ENCODE peak calls at places on chromosomes 1 and 21, in nine cellular contexts. Y, J, H, Q, R, D, N, E and X are unnamed samples.

GRCh38 chr1:197807739-197808453 is 32.6 kb upstream of the DENND1B start:
- DNase-seq in D (no peak), J (no peak), Y (no peak), N (no peak), H (no peak), Q (no peak), R (no peak), E (no peak), X (no peak)

GRCh38 chr1:51423098-51423821 is 92.9 kb upstream of the TTC39A start:
- DNase-seq in Y (peak; percentile 74), D (no peak), R (no peak), H (no peak), E (no peak), Q (no peak), J (no peak), N (no peak), X (no peak)

GRCh38 chr21:36713746-36714145 is 14.8 kb downstream of the SIM2 start:
- DNase-seq in R (no peak), H (no peak), Q (no peak), D (peak; percentile 76), N (no peak), Y (no peak), J (no peak), E (no peak), X (no peak)

GRCh38 chr1:52423771-52424170 is 19.4 kb downstream of the PRPF38A start:
- DNase-seq in R (no peak), E (peak; percentile 57), Y (peak; percentile 22), D (peak; percentile 45), N (no peak), J (peak; percentile 27), H (peak; percentile 39), Q (peak; percentile 77), X (no peak)

GRCh38 chr1:84583648-84584047 is 9.4 kb upstream of the CTBS start:
- DNase-seq in J (no peak), Y (no peak), Q (no peak), E (no peak), R (no peak), N (no peak), D (peak; percentile 15), H (no peak), X (no peak)

GRCh38 chr1:3928622-3929021 is 28.6 kb upstream of the C1orf174 start:
- DNase-seq in D (no peak), Q (no peak), E (no peak), H (no peak), N (no peak), Y (no peak), J (no peak), R (no peak), X (no peak)

GRCh38 chr1:61085191-61086086 is 3.1 kb downstream of the NFIA start:
- DNase-seq in N (no peak), D (no peak), Y (no peak), J (no peak), Q (no peak), E (no peak), R (no peak), H (no peak), X (no peak)

GRCh38 chr1:202162049-202162417 is 1.6 kb upstream of the PTPN7 start:
- DNase-seq in J (peak; percentile 43), D (no peak), N (no peak), Q (no peak), H (peak; percentile 82), Y (no peak), E (no peak), R (no peak), X (no peak)

GRCh38 chr1:116503535-116504307 is 67.1 kb downstream of the CD58 start:
- DNase-seq in D (no peak), N (no peak), J (peak; percentile 57), Y (no peak), R (no peak), H (peak; percentile 55), E (no peak), Q (no peak), X (no peak)

DNA sequence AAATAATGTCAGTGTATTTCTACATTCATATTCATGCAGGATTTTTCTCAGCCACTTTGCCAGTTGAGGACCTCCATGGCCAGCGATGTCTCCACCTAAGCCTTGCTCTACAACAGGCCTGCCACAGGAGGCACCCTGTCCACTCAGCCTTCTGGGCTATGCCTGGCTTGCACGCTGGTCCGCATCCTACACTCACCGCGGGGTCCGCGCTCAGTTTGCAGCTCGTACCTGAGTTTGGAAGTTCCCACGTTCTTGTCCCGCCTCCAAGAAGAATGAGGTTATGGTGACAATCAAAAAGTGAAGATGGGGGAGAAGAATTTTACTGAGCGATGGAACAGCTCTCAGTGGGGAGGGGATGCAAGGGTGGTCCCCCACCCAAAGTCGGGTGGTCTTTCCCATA is 93.6 kb upstream of the GRIK1 start:
- DNase-seq in H (no peak), Y (no peak), J (no peak), E (no peak), R (no peak), N (no peak), D (no peak), Q (no peak), X (no peak)
- H3K4me3 ChIP-seq in H (no peak overlapping the region), Y (no peak overlapping the region), J (no peak overlapping the region), E (no peak overlapping the region), R (no peak overlapping the region), N (no peak overlapping the region), D (no peak overlapping the region), Q (no peak overlapping the region), X (no peak overlapping the region)

DNA sequence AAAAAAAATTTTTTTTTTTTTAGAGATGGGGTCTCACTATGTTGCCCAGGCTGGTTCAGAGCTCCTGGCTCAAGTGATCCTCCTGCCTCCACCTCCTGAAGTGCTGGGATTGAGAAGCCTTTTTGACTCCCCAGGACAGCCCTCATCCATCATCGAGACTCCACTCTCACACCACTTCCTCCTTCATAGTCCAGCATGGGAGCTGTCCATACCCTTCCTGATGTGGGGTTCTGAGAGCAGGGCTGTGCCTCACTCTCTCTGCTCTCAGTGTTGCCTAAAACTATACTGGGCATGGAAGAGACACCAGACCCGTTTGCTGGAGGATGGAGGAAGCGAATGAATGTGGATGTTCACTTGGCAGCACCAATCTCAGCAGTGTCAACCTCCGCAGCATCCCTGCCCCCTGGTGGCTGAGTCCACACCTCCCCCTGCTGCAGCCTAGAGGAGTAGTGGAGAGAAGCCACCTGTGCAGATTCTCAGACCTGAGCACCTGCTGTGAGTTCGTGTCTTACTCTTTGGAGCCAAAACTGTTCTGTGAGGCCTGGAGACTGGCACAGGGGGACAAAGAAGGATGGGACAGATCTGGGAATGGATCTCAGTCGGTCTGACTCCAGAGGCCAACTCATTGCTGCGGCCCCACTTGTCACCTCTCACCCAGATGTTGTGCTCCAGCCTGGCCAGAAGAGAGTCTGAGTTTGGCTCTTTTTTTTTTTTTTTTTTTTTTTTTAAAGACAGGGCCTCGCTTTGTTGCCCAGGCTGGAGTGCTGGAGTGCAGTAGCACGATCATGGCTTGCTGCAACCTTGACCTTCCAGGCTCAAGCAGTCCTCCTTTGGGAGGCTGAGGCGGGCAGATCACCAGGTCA is 17.7 kb downstream of the TINAGL1 start:
- DNase-seq in Y (peak; percentile 87), E (peak; percentile 38), D (peak; percentile 83), N (no peak), H (peak; percentile 73), J (peak; percentile 88), R (peak; percentile 83), Q (peak; percentile 42), X (peak; percentile 84)
- H3K27ac ChIP-seq in Y (no peak overlapping the region), E (no peak overlapping the region), D (no peak overlapping the region), N (no peak overlapping the region), H (no peak overlapping the region), J (no peak overlapping the region), R (no peak overlapping the region), Q (no peak overlapping the region), X (no peak overlapping the region)

DNA sequence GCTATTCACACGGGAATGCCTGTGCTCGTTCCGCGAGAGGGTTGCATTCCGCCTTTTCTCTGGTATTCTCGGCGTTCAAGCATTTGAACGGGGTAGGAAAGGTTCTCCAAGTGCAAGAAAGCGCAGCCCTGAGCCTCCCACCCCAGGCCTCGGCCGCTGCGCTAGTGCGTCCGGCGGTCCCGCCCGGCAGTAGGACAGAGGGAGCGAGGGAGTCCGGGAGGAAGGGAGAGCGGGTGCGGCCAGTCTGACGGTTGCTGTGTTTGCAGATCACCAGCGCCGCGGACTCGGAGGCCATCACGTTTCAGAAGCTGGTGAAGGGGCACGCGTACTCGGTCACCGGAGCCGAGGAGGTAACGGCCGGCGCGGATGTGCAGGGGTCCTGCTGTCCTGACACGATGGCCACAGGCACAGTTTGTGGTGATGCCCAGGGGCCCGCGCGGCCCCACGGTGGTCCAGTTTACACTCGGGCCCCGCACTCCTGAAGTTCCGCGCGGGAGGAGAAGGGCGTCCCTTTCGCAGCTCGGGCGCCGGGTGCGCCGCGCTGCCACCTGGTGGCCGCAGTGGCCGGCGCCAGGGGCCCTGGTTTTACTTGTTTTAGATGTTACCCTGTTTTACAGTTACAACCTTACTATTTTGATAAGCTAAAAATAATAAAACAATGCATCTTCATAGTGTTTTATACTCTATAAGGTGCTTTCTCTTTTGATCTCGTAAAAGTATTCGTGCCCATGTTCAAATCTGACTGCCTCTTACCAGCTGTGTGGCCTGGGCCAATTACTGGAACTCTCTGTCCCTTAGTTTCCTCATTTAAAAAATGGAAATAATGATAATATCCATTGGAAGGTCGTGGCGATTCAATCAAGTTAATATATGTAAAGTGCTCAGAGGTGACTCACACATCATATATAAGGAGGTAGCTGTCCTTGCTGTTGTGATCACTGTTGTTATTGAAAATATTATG is 36.7 kb downstream of the CAPN2 start:
- DNase-seq in R (peak; percentile 74), D (peak; percentile 78), N (no peak), Y (peak; percentile 73), H (peak; percentile 42), E (peak; percentile 53), Q (peak; percentile 77), J (peak; percentile 64), X (peak; percentile 84)
- H3K4me3 ChIP-seq in R (peak overlapping the region; percentile 48), D (peak overlapping the region; percentile 46), N (no peak overlapping the region), Y (peak overlapping the region; percentile 48), H (peak overlapping the region; percentile 45), E (peak overlapping the region; percentile 55), Q (peak overlapping the region; percentile 51), J (peak overlapping the region; percentile 39), X (peak overlapping the region; percentile 73)

DNA sequence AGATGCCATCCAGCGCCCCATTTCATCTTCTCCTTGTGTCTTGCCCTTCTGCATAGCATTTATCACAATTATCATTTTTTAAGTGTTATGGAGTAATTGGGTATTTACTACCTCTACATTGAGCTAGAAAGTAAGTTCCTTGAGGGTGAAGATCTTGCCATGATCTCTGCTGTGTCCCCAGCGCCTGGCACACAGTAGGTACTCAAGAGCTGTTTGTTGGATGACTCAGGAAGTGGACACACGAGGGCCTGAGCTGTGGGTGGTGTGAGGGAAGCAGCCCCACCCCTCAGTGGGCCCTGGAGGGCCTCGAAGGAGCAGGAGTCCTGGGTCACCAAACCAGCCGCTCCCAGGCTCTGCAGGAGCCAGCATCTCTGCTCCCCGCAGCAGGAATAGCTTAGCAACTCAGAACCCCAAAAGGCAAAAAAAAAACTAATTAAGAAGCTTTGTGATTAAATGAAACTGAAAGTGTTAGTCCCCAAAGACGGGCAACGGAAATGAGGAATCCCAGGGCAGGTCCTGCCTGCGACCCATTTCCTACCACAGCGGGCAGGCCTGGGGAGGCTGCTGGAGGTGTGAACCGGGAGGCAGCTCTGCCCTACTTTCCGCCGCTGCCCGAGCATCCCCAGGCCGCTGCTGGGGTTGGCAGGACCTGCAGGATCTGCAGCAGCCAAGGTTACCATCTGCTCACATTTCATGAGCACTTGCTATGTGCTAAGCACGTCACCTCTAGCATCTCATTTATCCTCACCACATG is 87.7 kb downstream of the LACTBL1 start:
- DNase-seq in D (no peak), E (no peak), J (no peak), R (no peak), H (no peak), Q (no peak), N (no peak), Y (no peak), X (no peak)
- H3K27ac ChIP-seq in D (no peak overlapping the region), E (no peak overlapping the region), J (no peak overlapping the region), R (no peak overlapping the region), H (no peak overlapping the region), Q (no peak overlapping the region), N (no peak overlapping the region), Y (no peak overlapping the region), X (no peak overlapping the region)

GRCh38 chr1:40710581-40711315 is 19.2 kb downstream of the NFYC start:
- DNase-seq in Q (no peak), D (no peak), J (peak; percentile 55), R (no peak), E (no peak), H (peak; percentile 10), Y (peak; percentile 63), N (no peak), X (no peak)
- H3K4me3 ChIP-seq in Q (no peak overlapping the region), D (peak overlapping the region; percentile 56), J (peak overlapping the region; percentile 45), R (no peak overlapping the region), E (no peak overlapping the region), H (peak overlapping the region; percentile 63), Y (no peak overlapping the region), N (peak overlapping the region; percentile 94), X (peak overlapping the region; percentile 68)